ENCODE peak calls at places on chromosome 20, in four cellular contexts. W is chondrocyte, E is GM20000, Y is mesothelial cell of epicardium. Z is an unnamed sample.

GRCh38 chr20:44406572-44407100 is 51.1 kb downstream of the HNF4A start:
- DNase-seq in Y (no peak), E (no peak), W (no peak), Z (no peak)

GRCh38 chr20:58574469-58574868 is 59.3 kb upstream of the APCDD1L start:
- DNase-seq in E (no peak), W (no peak), Y (no peak), Z (no peak)

GRCh38 chr20:41408986-41409385 is 42.4 kb upstream of the EMILIN3 start:
- DNase-seq in E (no peak), Y (no peak), W (no peak), Z (no peak)

GRCh38 chr20:24890286-24890685 is 58.8 kb upstream of the CST7 start:
- DNase-seq in W (no peak), E (no peak), Y (no peak), Z (no peak)

GRCh38 chr20:53768329-53768728 is 174.7 kb upstream of the ZNF217 start:
- DNase-seq in W (no peak), Y (no peak), E (no peak), Z (no peak)

GRCh38 chr20:8790442-8791074 is 278.3 kb upstream of the PLCB4 start:
- DNase-seq in W (no peak), Y (no peak), E (peak), Z (no peak)

GRCh38 chr20:38196016-38196415 is 30.9 kb upstream of the TGM2 start:
- DNase-seq in W (no peak), E (no peak), Y (no peak), Z (no peak)

GRCh38 chr20:33370296-33370695 is 31.0 kb downstream of the CDK5RAP1 start:
- DNase-seq in E (peak), W (no peak), Y (no peak), Z (peak)

GRCh38 chr20:7911586-7912330 is 28.5 kb downstream of the HAO1 start:
- DNase-seq in W (no peak), E (no peak), Y (no peak), Z (no peak)

GRCh38 chr20:57282691-57283361 is 16.4 kb upstream of the BMP7 start:
- DNase-seq in W (no peak), Y (no peak), E (no peak), Z (no peak)

GRCh38 chr20:57108742-57109141 is 157.7 kb downstream of the BMP7 start:
- DNase-seq in E (no peak), Y (no peak), W (no peak), Z (no peak)

GRCh38 chr20:4108495-4109306 is 93.3 kb upstream of the RNF24 start:
- DNase-seq in E (peak), Y (peak), W (no peak), Z (peak)

GRCh38 chr20:44963325-44964215 is 2.7 kb upstream of the STK4 start:
- DNase-seq in E (no peak), Y (no peak), W (no peak), Z (no peak)

GRCh38 chr20:22921595-22922421 is 113.3 kb upstream of the SSTR4 start:
- DNase-seq in E (no peak), Y (no peak), W (no peak), Z (no peak)

GRCh38 chr20:58523072-58523681 is 8.0 kb upstream of the APCDD1L start:
- DNase-seq in W (no peak), E (no peak), Y (no peak), Z (no peak)

GRCh38 chr20:22511943-22512910 is 72.1 kb downstream of the FOXA2 start:
- DNase-seq in E (no peak), Y (no peak), W (no peak), Z (no peak)

GRCh38 chr20:37379967-37380828 is 34.3 kb downstream of the SRC start:
- DNase-seq in E (no peak), Y (no peak), W (no peak), Z (no peak)

GRCh38 chr20:13002256-13002655 is 6.5 kb upstream of the SPTLC3 start:
- DNase-seq in Y (no peak), W (no peak), E (no peak), Z (no peak)

GRCh38 chr20:53934421-53935352 is 135.7 kb downstream of the BCAS1 start:
- DNase-seq in Y (no peak), E (peak), W (no peak), Z (no peak)

GRCh38 chr20:5078399-5078958 is 41.3 kb downstream of the PCNA start:
- DNase-seq in Y (no peak), W (no peak), E (peak), Z (peak)

GRCh38 chr20:32908334-32909292 is 49.9 kb downstream of the EFCAB8 start:
- DNase-seq in W (peak), E (no peak), Y (no peak), Z (no peak)

GRCh38 chr20:38198238-38198861 is 33.3 kb upstream of the TGM2 start:
- DNase-seq in Y (no peak), W (no peak), E (no peak), Z (no peak)

GRCh38 chr20:51750037-51750769 is 18.0 kb downstream of the ATP9A start:
- DNase-seq in E (no peak), W (no peak), Y (no peak), Z (no peak)

GRCh38 chr20:54173653-54174451 is at the start of gene CYP24A1:
- DNase-seq in W (no peak), E (no peak), Y (peak), Z (no peak)

GRCh38 chr20:44959082-44959895 is 908 bp downstream of the TOMM34 start:
- DNase-seq in E (peak), Y (peak), W (no peak), Z (peak)

GRCh38 chr20:3135507-3136070 is 24.1 kb downstream of the FASTKD5 start:
- DNase-seq in Y (no peak), W (no peak), E (no peak), Z (no peak)

GRCh38 chr20:15642676-15643075 is 930.6 kb downstream of the KIF16B start:
- DNase-seq in E (no peak), Y (no peak), W (no peak), Z (no peak)

GRCh38 chr20:47020231-47020630 is 125.6 kb downstream of the EYA2 start:
- DNase-seq in Y (no peak), W (no peak), E (no peak), Z (no peak)
- TF ChIP-seq CTCF in Y (no peak), W (peak), E (no peak), Z (no peak)

DNA sequence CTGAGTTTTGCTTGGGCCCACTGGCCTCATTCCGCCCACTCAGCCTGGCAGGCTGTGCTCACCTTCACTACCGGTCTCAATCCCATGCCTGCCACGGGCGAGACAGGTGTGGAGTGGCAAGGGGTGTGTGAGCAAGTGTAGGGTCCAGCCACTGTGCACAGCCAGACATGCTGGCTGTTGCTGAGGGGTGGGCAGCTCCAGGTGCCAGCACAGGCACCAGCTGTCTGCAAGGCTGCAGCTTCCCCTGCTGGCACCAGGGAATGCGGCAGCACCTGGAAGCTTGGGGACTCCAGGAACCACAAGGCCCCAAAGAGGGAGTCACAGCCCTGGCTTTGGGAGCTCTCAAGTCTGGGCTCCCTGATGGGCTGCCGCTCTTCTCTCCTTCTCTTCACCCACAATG is 372.7 kb downstream of the CBLN4 start:
- DNase-seq in E (no peak), W (no peak), Y (no peak), Z (no peak)
- TF ChIP-seq CTCF in E (no peak), W (no peak), Y (no peak), Z (no peak)

GRCh38 chr20:1824834-1825233 is 70.4 kb upstream of the SIRPA start:
- DNase-seq in W (no peak), Y (no peak), E (no peak), Z (no peak)

GRCh38 chr20:1824177-1824576 is 71.0 kb upstream of the SIRPA start:
- DNase-seq in Y (no peak), E (no peak), W (no peak), Z (no peak)

GRCh38 chr20:1820137-1821074 is 74.8 kb upstream of the SIRPA start:
- DNase-seq in Y (no peak), W (no peak), E (no peak), Z (no peak)

GRCh38 chr20:1823421-1823892 is 71.8 kb upstream of the SIRPA start:
- DNase-seq in E (no peak), W (no peak), Y (no peak), Z (no peak)

DNA sequence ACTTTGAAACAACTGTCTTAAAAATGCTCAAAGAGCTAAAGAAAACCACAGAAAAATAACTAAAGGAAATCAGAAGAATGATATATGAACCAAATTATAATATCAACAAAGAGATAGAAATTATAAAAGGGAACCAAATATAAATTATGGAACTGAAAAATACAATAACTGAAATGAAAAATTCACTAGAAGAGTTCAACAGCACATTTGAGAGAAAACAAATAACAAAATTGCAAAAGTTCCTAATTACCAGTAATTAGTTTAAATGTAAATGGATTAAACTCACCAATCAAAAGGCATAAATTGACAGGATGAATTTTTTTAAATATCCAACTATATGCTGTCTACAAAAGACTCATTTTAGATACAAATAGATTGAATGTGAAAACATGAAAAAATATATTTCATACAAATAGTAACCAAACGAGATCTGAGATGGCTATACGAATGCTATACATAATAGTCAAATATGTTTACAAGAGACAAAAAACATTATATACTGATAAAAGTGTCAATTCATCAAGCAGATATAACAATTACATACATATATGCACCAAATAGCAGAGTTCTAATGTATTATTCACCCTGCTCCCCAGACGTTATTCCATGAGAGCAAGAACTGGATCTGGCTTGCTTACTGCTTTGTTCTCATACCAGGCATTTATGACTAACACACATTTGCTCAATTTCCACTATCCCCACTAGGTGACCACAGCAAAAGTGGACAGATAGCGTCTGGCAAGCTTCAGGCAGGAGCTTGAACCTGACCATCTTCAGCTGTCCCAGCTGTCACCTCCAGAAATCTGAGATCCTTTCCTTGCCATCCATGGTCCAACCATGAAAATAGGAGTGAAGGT is 72.4 kb upstream of the SIRPA start:
- DNase-seq in Y (no peak), E (no peak), W (no peak), Z (no peak)
- TF ChIP-seq CTCF in Y (no peak), E (no peak), W (no peak), Z (no peak)

GRCh38 chr20:17910828-17911294 is 57.7 kb downstream of the SNX5 start:
- DNase-seq in W (no peak), Y (no peak), E (no peak), Z (no peak)
- TF ChIP-seq CTCF in W (no peak), Y (no peak), E (no peak), Z (no peak)

GRCh38 chr20:48012401-48012974 is 227.2 kb upstream of the SULF2 start:
- DNase-seq in Y (no peak), E (no peak), W (no peak), Z (no peak)
- TF ChIP-seq CTCF in Y (no peak), E (no peak), W (peak), Z (no peak)

GRCh38 chr20:48986899-48987298 is 59.2 kb upstream of the CSE1L start:
- DNase-seq in Y (no peak), E (no peak), W (no peak), Z (no peak)
- TF ChIP-seq CTCF in Y (no peak), E (no peak), W (peak), Z (no peak)

GRCh38 chr20:17287503-17287902 is 60.7 kb downstream of the PCSK2 start:
- DNase-seq in E (no peak), W (no peak), Y (no peak), Z (no peak)
- TF ChIP-seq CTCF in E (no peak), W (peak), Y (peak), Z (no peak)